ENCODE peak calls at places on chromosomes 16 and 17, in nine cellular contexts. One of them, this sample, is unnamed.

GRCh38 chr17:969767-970387 is 9.7 kb downstream of the NXN start:
- DNase-seq in Right ventricle myocardium superior: no peak
- DNase-seq in Calu3: no peak
- DNase-seq in epithelial cell of esophagus: peak; percentile 47
- DNase-seq in GM18507: no peak
- DNase-seq in foreskin fibroblast: peak; percentile 55
- DNase-seq in ascending aorta: no peak
- DNase-seq in activated CD4-positive, alpha-beta T cell treated with anti-CD3 and anti-CD28 coated beads, Interleukin-2, amount 50 U/mL, for 1 hour: no peak
- DNase-seq in NCI-H1092: no peak
- DNase-seq in this sample: peak; percentile 18

GRCh38 chr16:30186782-30187555 is 3.6 kb downstream of the CORO1A start:
- DNase-seq in Right ventricle myocardium superior: peak; percentile 89
- DNase-seq in Calu3: no peak
- DNase-seq in epithelial cell of esophagus: peak; percentile 60
- DNase-seq in GM18507: no peak
- DNase-seq in foreskin fibroblast: peak; percentile 57
- DNase-seq in ascending aorta: peak; percentile 79
- DNase-seq in activated CD4-positive, alpha-beta T cell treated with anti-CD3 and anti-CD28 coated beads, Interleukin-2, amount 50 U/mL, for 1 hour: peak; percentile 91
- DNase-seq in NCI-H1092: no peak
- DNase-seq in this sample: no peak

GRCh38 chr17:63946440-63947363 is 14.6 kb upstream of the CD79B start:
- DNase-seq in Right ventricle myocardium superior: no peak
- DNase-seq in Calu3: peak; percentile 62
- DNase-seq in epithelial cell of esophagus: peak; percentile 19
- DNase-seq in GM18507: peak; percentile 84
- DNase-seq in foreskin fibroblast: peak; percentile 55
- DNase-seq in ascending aorta: no peak
- DNase-seq in activated CD4-positive, alpha-beta T cell treated with anti-CD3 and anti-CD28 coated beads, Interleukin-2, amount 50 U/mL, for 1 hour: peak; percentile 47
- DNase-seq in NCI-H1092: peak; percentile 17
- DNase-seq in this sample: no peak

GRCh38 chr17:60231234-60231633 is 81.5 kb downstream of the CA4 start:
- DNase-seq in Right ventricle myocardium superior: no peak
- DNase-seq in Calu3: no peak
- DNase-seq in epithelial cell of esophagus: peak; percentile 38
- DNase-seq in GM18507: no peak
- DNase-seq in foreskin fibroblast: peak; percentile 64
- DNase-seq in ascending aorta: no peak
- DNase-seq in activated CD4-positive, alpha-beta T cell treated with anti-CD3 and anti-CD28 coated beads, Interleukin-2, amount 50 U/mL, for 1 hour: no peak
- DNase-seq in NCI-H1092: no peak
- DNase-seq in this sample: no peak

GRCh38 chr17:46910179-46910927 is 12.6 kb upstream of the GOSR2 start:
- DNase-seq in Right ventricle myocardium superior: no peak
- DNase-seq in Calu3: no peak
- DNase-seq in epithelial cell of esophagus: no peak
- DNase-seq in GM18507: no peak
- DNase-seq in foreskin fibroblast: no peak
- DNase-seq in ascending aorta: no peak
- DNase-seq in activated CD4-positive, alpha-beta T cell treated with anti-CD3 and anti-CD28 coated beads, Interleukin-2, amount 50 U/mL, for 1 hour: no peak
- DNase-seq in NCI-H1092: peak; percentile 80
- DNase-seq in this sample: peak; percentile 89

GRCh38 chr17:78965369-78965982 is 14.2 kb downstream of the LGALS3BP start:
- DNase-seq in Right ventricle myocardium superior: no peak
- DNase-seq in Calu3: no peak
- DNase-seq in epithelial cell of esophagus: no peak
- DNase-seq in GM18507: no peak
- DNase-seq in foreskin fibroblast: no peak
- DNase-seq in ascending aorta: no peak
- DNase-seq in activated CD4-positive, alpha-beta T cell treated with anti-CD3 and anti-CD28 coated beads, Interleukin-2, amount 50 U/mL, for 1 hour: no peak
- DNase-seq in NCI-H1092: no peak
- DNase-seq in this sample: peak; percentile 37

GRCh38 chr17:70668276-70668937 is 499.1 kb downstream of the KCNJ2 start:
- DNase-seq in Right ventricle myocardium superior: no peak
- DNase-seq in Calu3: no peak
- DNase-seq in epithelial cell of esophagus: no peak
- DNase-seq in GM18507: no peak
- DNase-seq in foreskin fibroblast: no peak
- DNase-seq in ascending aorta: no peak
- DNase-seq in activated CD4-positive, alpha-beta T cell treated with anti-CD3 and anti-CD28 coated beads, Interleukin-2, amount 50 U/mL, for 1 hour: no peak
- DNase-seq in NCI-H1092: no peak
- DNase-seq in this sample: no peak

GRCh38 chr16:57518520-57518919 is 17.9 kb downstream of the CCDC102A start:
- DNase-seq in Right ventricle myocardium superior: no peak
- DNase-seq in Calu3: no peak
- DNase-seq in epithelial cell of esophagus: no peak
- DNase-seq in GM18507: no peak
- DNase-seq in foreskin fibroblast: no peak
- DNase-seq in ascending aorta: no peak
- DNase-seq in activated CD4-positive, alpha-beta T cell treated with anti-CD3 and anti-CD28 coated beads, Interleukin-2, amount 50 U/mL, for 1 hour: no peak
- DNase-seq in NCI-H1092: no peak
- DNase-seq in this sample: no peak

GRCh38 chr16:81650982-81651562 is 128.0 kb upstream of the PLCG2 start:
- DNase-seq in Right ventricle myocardium superior: peak; percentile 83
- DNase-seq in Calu3: no peak
- DNase-seq in epithelial cell of esophagus: no peak
- DNase-seq in GM18507: no peak
- DNase-seq in foreskin fibroblast: no peak
- DNase-seq in ascending aorta: no peak
- DNase-seq in activated CD4-positive, alpha-beta T cell treated with anti-CD3 and anti-CD28 coated beads, Interleukin-2, amount 50 U/mL, for 1 hour: no peak
- DNase-seq in NCI-H1092: peak; percentile 25
- DNase-seq in this sample: peak; percentile 5

GRCh38 chr17:9402590-9403199 is 172.9 kb downstream of the STX8 start:
- DNase-seq in Right ventricle myocardium superior: no peak
- DNase-seq in Calu3: peak; percentile 43
- DNase-seq in epithelial cell of esophagus: peak; percentile 63
- DNase-seq in GM18507: no peak
- DNase-seq in foreskin fibroblast: peak; percentile 62
- DNase-seq in ascending aorta: no peak
- DNase-seq in activated CD4-positive, alpha-beta T cell treated with anti-CD3 and anti-CD28 coated beads, Interleukin-2, amount 50 U/mL, for 1 hour: peak; percentile 13
- DNase-seq in NCI-H1092: no peak
- DNase-seq in this sample: no peak

GRCh38 chr16:68760671-68761275 is 23.7 kb downstream of the CDH1 start:
- DNase-seq in Right ventricle myocardium superior: no peak
- DNase-seq in Calu3: peak; percentile 74
- DNase-seq in epithelial cell of esophagus: peak; percentile 95
- DNase-seq in GM18507: no peak
- DNase-seq in foreskin fibroblast: no peak
- DNase-seq in ascending aorta: no peak
- DNase-seq in activated CD4-positive, alpha-beta T cell treated with anti-CD3 and anti-CD28 coated beads, Interleukin-2, amount 50 U/mL, for 1 hour: no peak
- DNase-seq in NCI-H1092: no peak
- DNase-seq in this sample: no peak

GRCh38 chr16:19645557-19645981 is 72.5 kb downstream of the KNOP1 start:
- DNase-seq in Right ventricle myocardium superior: peak; percentile 68
- DNase-seq in Calu3: no peak
- DNase-seq in epithelial cell of esophagus: no peak
- DNase-seq in GM18507: no peak
- DNase-seq in foreskin fibroblast: no peak
- DNase-seq in ascending aorta: no peak
- DNase-seq in activated CD4-positive, alpha-beta T cell treated with anti-CD3 and anti-CD28 coated beads, Interleukin-2, amount 50 U/mL, for 1 hour: no peak
- DNase-seq in NCI-H1092: no peak
- DNase-seq in this sample: no peak

GRCh38 chr16:30934827-30935557 is 11.6 kb downstream of the FBXL19 start:
- DNase-seq in Right ventricle myocardium superior: peak; percentile 61
- DNase-seq in Calu3: peak; percentile 50
- DNase-seq in epithelial cell of esophagus: peak; percentile 73
- DNase-seq in GM18507: no peak
- DNase-seq in foreskin fibroblast: peak; percentile 71
- DNase-seq in ascending aorta: no peak
- DNase-seq in activated CD4-positive, alpha-beta T cell treated with anti-CD3 and anti-CD28 coated beads, Interleukin-2, amount 50 U/mL, for 1 hour: no peak
- DNase-seq in NCI-H1092: no peak
- DNase-seq in this sample: no peak

GRCh38 chr17:14150604-14151003 is 81.3 kb downstream of the COX10 start:
- DNase-seq in Right ventricle myocardium superior: no peak
- DNase-seq in Calu3: no peak
- DNase-seq in epithelial cell of esophagus: no peak
- DNase-seq in GM18507: no peak
- DNase-seq in foreskin fibroblast: no peak
- DNase-seq in ascending aorta: no peak
- DNase-seq in activated CD4-positive, alpha-beta T cell treated with anti-CD3 and anti-CD28 coated beads, Interleukin-2, amount 50 U/mL, for 1 hour: no peak
- DNase-seq in NCI-H1092: peak; percentile 3
- DNase-seq in this sample: peak; percentile 12

GRCh38 chr17:869567-870530 is 87.7 kb downstream of the MRM3 start:
- DNase-seq in Right ventricle myocardium superior: peak; percentile 65
- DNase-seq in Calu3: no peak
- DNase-seq in epithelial cell of esophagus: peak; percentile 99
- DNase-seq in GM18507: no peak
- DNase-seq in foreskin fibroblast: peak; percentile 55
- DNase-seq in ascending aorta: peak; percentile 69
- DNase-seq in activated CD4-positive, alpha-beta T cell treated with anti-CD3 and anti-CD28 coated beads, Interleukin-2, amount 50 U/mL, for 1 hour: no peak
- DNase-seq in NCI-H1092: no peak
- DNase-seq in this sample: no peak

GRCh38 chr16:66277311-66278070 is 89.0 kb upstream of the CDH5 start:
- DNase-seq in Right ventricle myocardium superior: no peak
- DNase-seq in Calu3: no peak
- DNase-seq in epithelial cell of esophagus: peak; percentile 38
- DNase-seq in GM18507: no peak
- DNase-seq in foreskin fibroblast: no peak
- DNase-seq in ascending aorta: no peak
- DNase-seq in activated CD4-positive, alpha-beta T cell treated with anti-CD3 and anti-CD28 coated beads, Interleukin-2, amount 50 U/mL, for 1 hour: no peak
- DNase-seq in NCI-H1092: no peak
- DNase-seq in this sample: no peak

GRCh38 chr17:75998327-75998795 is 2.3 kb upstream of the CDK3 start:
- DNase-seq in Right ventricle myocardium superior: no peak
- DNase-seq in Calu3: no peak
- DNase-seq in epithelial cell of esophagus: peak; percentile 48
- DNase-seq in GM18507: no peak
- DNase-seq in foreskin fibroblast: peak; percentile 36
- DNase-seq in ascending aorta: no peak
- DNase-seq in activated CD4-positive, alpha-beta T cell treated with anti-CD3 and anti-CD28 coated beads, Interleukin-2, amount 50 U/mL, for 1 hour: no peak
- DNase-seq in NCI-H1092: no peak
- DNase-seq in this sample: no peak

GRCh38 chr17:11506635-11507034 is 91.6 kb upstream of the DNAH9 start:
- DNase-seq in Right ventricle myocardium superior: no peak
- DNase-seq in Calu3: no peak
- DNase-seq in epithelial cell of esophagus: peak; percentile 9
- DNase-seq in GM18507: no peak
- DNase-seq in foreskin fibroblast: no peak
- DNase-seq in ascending aorta: no peak
- DNase-seq in activated CD4-positive, alpha-beta T cell treated with anti-CD3 and anti-CD28 coated beads, Interleukin-2, amount 50 U/mL, for 1 hour: no peak
- DNase-seq in NCI-H1092: no peak
- DNase-seq in this sample: no peak

GRCh38 chr16:30760577-30761426 is 1.1 kb downstream of the CFAP119 start:
- DNase-seq in Right ventricle myocardium superior: no peak
- DNase-seq in Calu3: no peak
- DNase-seq in epithelial cell of esophagus: no peak
- DNase-seq in GM18507: no peak
- DNase-seq in foreskin fibroblast: no peak
- DNase-seq in ascending aorta: no peak
- DNase-seq in activated CD4-positive, alpha-beta T cell treated with anti-CD3 and anti-CD28 coated beads, Interleukin-2, amount 50 U/mL, for 1 hour: no peak
- DNase-seq in NCI-H1092: no peak
- DNase-seq in this sample: no peak

GRCh38 chr16:27932542-27933178 is 130.9 kb downstream of the GSG1L start:
- DNase-seq in Right ventricle myocardium superior: no peak
- DNase-seq in Calu3: no peak
- DNase-seq in epithelial cell of esophagus: no peak
- DNase-seq in GM18507: no peak
- DNase-seq in foreskin fibroblast: no peak
- DNase-seq in ascending aorta: no peak
- DNase-seq in activated CD4-positive, alpha-beta T cell treated with anti-CD3 and anti-CD28 coated beads, Interleukin-2, amount 50 U/mL, for 1 hour: no peak
- DNase-seq in NCI-H1092: no peak
- DNase-seq in this sample: no peak

GRCh38 chr17:7465481-7466275 is 13.8 kb downstream of the ZBTB4 start:
- DNase-seq in Right ventricle myocardium superior: no peak
- DNase-seq in Calu3: no peak
- DNase-seq in epithelial cell of esophagus: no peak
- DNase-seq in GM18507: no peak
- DNase-seq in foreskin fibroblast: no peak
- DNase-seq in ascending aorta: no peak
- DNase-seq in activated CD4-positive, alpha-beta T cell treated with anti-CD3 and anti-CD28 coated beads, Interleukin-2, amount 50 U/mL, for 1 hour: no peak
- DNase-seq in NCI-H1092: no peak
- DNase-seq in this sample: no peak

GRCh38 chr16:87464691-87465300 is 28.0 kb downstream of the ZCCHC14 start:
- DNase-seq in Right ventricle myocardium superior: peak; percentile 81
- DNase-seq in Calu3: peak; percentile 14
- DNase-seq in epithelial cell of esophagus: peak; percentile 66
- DNase-seq in GM18507: no peak
- DNase-seq in foreskin fibroblast: peak; percentile 97
- DNase-seq in ascending aorta: peak; percentile 95
- DNase-seq in activated CD4-positive, alpha-beta T cell treated with anti-CD3 and anti-CD28 coated beads, Interleukin-2, amount 50 U/mL, for 1 hour: peak; percentile 30
- DNase-seq in NCI-H1092: no peak
- DNase-seq in this sample: no peak

GRCh38 chr16:82294874-82295273 is 124.8 kb upstream of the MPHOSPH6 start:
- DNase-seq in Right ventricle myocardium superior: no peak
- DNase-seq in Calu3: no peak
- DNase-seq in epithelial cell of esophagus: no peak
- DNase-seq in GM18507: no peak
- DNase-seq in foreskin fibroblast: no peak
- DNase-seq in ascending aorta: no peak
- DNase-seq in activated CD4-positive, alpha-beta T cell treated with anti-CD3 and anti-CD28 coated beads, Interleukin-2, amount 50 U/mL, for 1 hour: no peak
- DNase-seq in NCI-H1092: no peak
- DNase-seq in this sample: no peak

GRCh38 chr17:42674755-42675347 is 1.9 kb downstream of the PLEKHH3 start:
- DNase-seq in Right ventricle myocardium superior: no peak
- DNase-seq in Calu3: peak; percentile 32
- DNase-seq in epithelial cell of esophagus: no peak
- DNase-seq in GM18507: no peak
- DNase-seq in foreskin fibroblast: no peak
- DNase-seq in ascending aorta: no peak
- DNase-seq in activated CD4-positive, alpha-beta T cell treated with anti-CD3 and anti-CD28 coated beads, Interleukin-2, amount 50 U/mL, for 1 hour: no peak
- DNase-seq in NCI-H1092: peak; percentile 37
- DNase-seq in this sample: peak; percentile 66

GRCh38 chr16:55151901-55152300 is 172.1 kb upstream of the IRX6 start:
- DNase-seq in Right ventricle myocardium superior: no peak
- DNase-seq in Calu3: no peak
- DNase-seq in epithelial cell of esophagus: no peak
- DNase-seq in GM18507: no peak
- DNase-seq in foreskin fibroblast: no peak
- DNase-seq in ascending aorta: no peak
- DNase-seq in activated CD4-positive, alpha-beta T cell treated with anti-CD3 and anti-CD28 coated beads, Interleukin-2, amount 50 U/mL, for 1 hour: no peak
- DNase-seq in NCI-H1092: no peak
- DNase-seq in this sample: no peak

GRCh38 chr16:13171313-13171712 is 269.9 kb downstream of the SHISA9 start:
- DNase-seq in Right ventricle myocardium superior: no peak
- DNase-seq in Calu3: no peak
- DNase-seq in epithelial cell of esophagus: no peak
- DNase-seq in GM18507: no peak
- DNase-seq in foreskin fibroblast: no peak
- DNase-seq in ascending aorta: no peak
- DNase-seq in activated CD4-positive, alpha-beta T cell treated with anti-CD3 and anti-CD28 coated beads, Interleukin-2, amount 50 U/mL, for 1 hour: no peak
- DNase-seq in NCI-H1092: no peak
- DNase-seq in this sample: no peak

GRCh38 chr16:4679156-4679853 is 14.1 kb upstream of the NUDT16L1 start:
- DNase-seq in Right ventricle myocardium superior: peak; percentile 68
- DNase-seq in Calu3: peak; percentile 75
- DNase-seq in epithelial cell of esophagus: no peak
- DNase-seq in GM18507: no peak
- DNase-seq in foreskin fibroblast: no peak
- DNase-seq in ascending aorta: no peak
- DNase-seq in activated CD4-positive, alpha-beta T cell treated with anti-CD3 and anti-CD28 coated beads, Interleukin-2, amount 50 U/mL, for 1 hour: no peak
- DNase-seq in NCI-H1092: peak; percentile 53
- DNase-seq in this sample: no peak

GRCh38 chr17:77429735-77429984 is 288.9 kb downstream of the SEC14L1 start:
- DNase-seq in Right ventricle myocardium superior: no peak
- DNase-seq in Calu3: no peak
- DNase-seq in epithelial cell of esophagus: no peak
- DNase-seq in GM18507: no peak
- DNase-seq in foreskin fibroblast: no peak
- DNase-seq in ascending aorta: no peak
- DNase-seq in activated CD4-positive, alpha-beta T cell treated with anti-CD3 and anti-CD28 coated beads, Interleukin-2, amount 50 U/mL, for 1 hour: no peak
- DNase-seq in NCI-H1092: no peak
- DNase-seq in this sample: no peak

GRCh38 chr17:76104140-76104895 is 731 bp upstream of the EXOC7 start:
- DNase-seq in Right ventricle myocardium superior: no peak
- DNase-seq in Calu3: no peak
- DNase-seq in epithelial cell of esophagus: no peak
- DNase-seq in GM18507: no peak
- DNase-seq in foreskin fibroblast: no peak
- DNase-seq in ascending aorta: no peak
- DNase-seq in activated CD4-positive, alpha-beta T cell treated with anti-CD3 and anti-CD28 coated beads, Interleukin-2, amount 50 U/mL, for 1 hour: no peak
- DNase-seq in NCI-H1092: no peak
- DNase-seq in this sample: no peak

GRCh38 chr16:78762222-78762621 is 662.8 kb downstream of the WWOX start:
- DNase-seq in Right ventricle myocardium superior: no peak
- DNase-seq in Calu3: no peak
- DNase-seq in epithelial cell of esophagus: no peak
- DNase-seq in GM18507: no peak
- DNase-seq in foreskin fibroblast: no peak
- DNase-seq in ascending aorta: no peak
- DNase-seq in activated CD4-positive, alpha-beta T cell treated with anti-CD3 and anti-CD28 coated beads, Interleukin-2, amount 50 U/mL, for 1 hour: no peak
- DNase-seq in NCI-H1092: no peak
- DNase-seq in this sample: no peak